ENCODE peak calls at places on chromosomes 11 and 22, in five cellular contexts. One of them, this sample, is unnamed.

GRCh38 chr11:57126766-57127400 is 54.9 kb upstream of the LRRC55 start:
- DNase-seq in stimulated activated CD8-positive, alpha-beta memory T cell treated with anti-CD3 and anti-CD28 coated beads, Interleukin-7, amount 100 ng/mL, for 4 hours: no peak
- DNase-seq in neural crest cell: no peak
- DNase-seq in activated T-cell treated with anti-CD3 and anti-CD28 coated beads, Interleukin-2, amount 50 U/mL, for 24 hours: no peak
- DNase-seq in central memory CD4-positive, alpha-beta T cell: no peak
- DNase-seq in this sample: no peak

GRCh38 chr11:101960231-101960630 is 43.9 kb upstream of the ANGPTL5 start:
- DNase-seq in stimulated activated CD8-positive, alpha-beta memory T cell treated with anti-CD3 and anti-CD28 coated beads, Interleukin-7, amount 100 ng/mL, for 4 hours: no peak
- DNase-seq in neural crest cell: no peak
- DNase-seq in activated T-cell treated with anti-CD3 and anti-CD28 coated beads, Interleukin-2, amount 50 U/mL, for 24 hours: no peak
- DNase-seq in central memory CD4-positive, alpha-beta T cell: no peak
- DNase-seq in this sample: no peak

GRCh38 chr11:123413636-123414035 is 16.4 kb upstream of the GRAMD1B start:
- DNase-seq in stimulated activated CD8-positive, alpha-beta memory T cell treated with anti-CD3 and anti-CD28 coated beads, Interleukin-7, amount 100 ng/mL, for 4 hours: no peak
- DNase-seq in neural crest cell: no peak
- DNase-seq in activated T-cell treated with anti-CD3 and anti-CD28 coated beads, Interleukin-2, amount 50 U/mL, for 24 hours: no peak
- DNase-seq in central memory CD4-positive, alpha-beta T cell: no peak
- DNase-seq in this sample: no peak

GRCh38 chr11:72079776-72080325 is 491 bp downstream of the NUMA1 start:
- DNase-seq in stimulated activated CD8-positive, alpha-beta memory T cell treated with anti-CD3 and anti-CD28 coated beads, Interleukin-7, amount 100 ng/mL, for 4 hours: no peak
- DNase-seq in neural crest cell: peak; percentile 13
- DNase-seq in activated T-cell treated with anti-CD3 and anti-CD28 coated beads, Interleukin-2, amount 50 U/mL, for 24 hours: no peak
- DNase-seq in central memory CD4-positive, alpha-beta T cell: peak; percentile 48
- DNase-seq in this sample: no peak

GRCh38 chr11:113176561-113176960 is 137.8 kb upstream of the TTC12 start:
- DNase-seq in stimulated activated CD8-positive, alpha-beta memory T cell treated with anti-CD3 and anti-CD28 coated beads, Interleukin-7, amount 100 ng/mL, for 4 hours: no peak
- DNase-seq in neural crest cell: no peak
- DNase-seq in activated T-cell treated with anti-CD3 and anti-CD28 coated beads, Interleukin-2, amount 50 U/mL, for 24 hours: no peak
- DNase-seq in central memory CD4-positive, alpha-beta T cell: no peak
- DNase-seq in this sample: no peak

GRCh38 chr11:126149759-126150236 is 61.7 kb downstream of the RPUSD4 start:
- DNase-seq in stimulated activated CD8-positive, alpha-beta memory T cell treated with anti-CD3 and anti-CD28 coated beads, Interleukin-7, amount 100 ng/mL, for 4 hours: no peak
- DNase-seq in neural crest cell: no peak
- DNase-seq in activated T-cell treated with anti-CD3 and anti-CD28 coated beads, Interleukin-2, amount 50 U/mL, for 24 hours: no peak
- DNase-seq in central memory CD4-positive, alpha-beta T cell: no peak
- DNase-seq in this sample: no peak

GRCh38 chr11:125418396-125418795 is 77.7 kb downstream of the FEZ1 start:
- DNase-seq in stimulated activated CD8-positive, alpha-beta memory T cell treated with anti-CD3 and anti-CD28 coated beads, Interleukin-7, amount 100 ng/mL, for 4 hours: no peak
- DNase-seq in neural crest cell: no peak
- DNase-seq in activated T-cell treated with anti-CD3 and anti-CD28 coated beads, Interleukin-2, amount 50 U/mL, for 24 hours: no peak
- DNase-seq in central memory CD4-positive, alpha-beta T cell: no peak
- DNase-seq in this sample: no peak

GRCh38 chr22:40416636-40417035 is 46.2 kb downstream of the SGSM3 start:
- DNase-seq in stimulated activated CD8-positive, alpha-beta memory T cell treated with anti-CD3 and anti-CD28 coated beads, Interleukin-7, amount 100 ng/mL, for 4 hours: no peak
- DNase-seq in neural crest cell: no peak
- DNase-seq in activated T-cell treated with anti-CD3 and anti-CD28 coated beads, Interleukin-2, amount 50 U/mL, for 24 hours: no peak
- DNase-seq in central memory CD4-positive, alpha-beta T cell: no peak
- DNase-seq in this sample: no peak

GRCh38 chr11:45142241-45142885 is 4.1 kb upstream of the PRDM11 start:
- DNase-seq in stimulated activated CD8-positive, alpha-beta memory T cell treated with anti-CD3 and anti-CD28 coated beads, Interleukin-7, amount 100 ng/mL, for 4 hours: no peak
- DNase-seq in neural crest cell: no peak
- DNase-seq in activated T-cell treated with anti-CD3 and anti-CD28 coated beads, Interleukin-2, amount 50 U/mL, for 24 hours: no peak
- DNase-seq in central memory CD4-positive, alpha-beta T cell: no peak
- DNase-seq in this sample: no peak

GRCh38 chr11:96096360-96096759 is 172.5 kb upstream of the MTMR2 start:
- DNase-seq in stimulated activated CD8-positive, alpha-beta memory T cell treated with anti-CD3 and anti-CD28 coated beads, Interleukin-7, amount 100 ng/mL, for 4 hours: no peak
- DNase-seq in neural crest cell: no peak
- DNase-seq in activated T-cell treated with anti-CD3 and anti-CD28 coated beads, Interleukin-2, amount 50 U/mL, for 24 hours: no peak
- DNase-seq in central memory CD4-positive, alpha-beta T cell: no peak
- DNase-seq in this sample: no peak

GRCh38 chr11:62124186-62125113 is 639 bp downstream of the INCENP start:
- DNase-seq in stimulated activated CD8-positive, alpha-beta memory T cell treated with anti-CD3 and anti-CD28 coated beads, Interleukin-7, amount 100 ng/mL, for 4 hours: no peak
- DNase-seq in neural crest cell: peak; percentile 22
- DNase-seq in activated T-cell treated with anti-CD3 and anti-CD28 coated beads, Interleukin-2, amount 50 U/mL, for 24 hours: peak; percentile 45
- DNase-seq in central memory CD4-positive, alpha-beta T cell: no peak
- DNase-seq in this sample: no peak

GRCh38 chr11:130459521-130459920 is 11.1 kb downstream of the ADAMTS15 start:
- DNase-seq in stimulated activated CD8-positive, alpha-beta memory T cell treated with anti-CD3 and anti-CD28 coated beads, Interleukin-7, amount 100 ng/mL, for 4 hours: no peak
- DNase-seq in neural crest cell: no peak
- DNase-seq in activated T-cell treated with anti-CD3 and anti-CD28 coated beads, Interleukin-2, amount 50 U/mL, for 24 hours: no peak
- DNase-seq in central memory CD4-positive, alpha-beta T cell: no peak
- DNase-seq in this sample: no peak